ENCODE peak calls at places on chromosomes 13 and 19, in eight cellular contexts. One of them, this sample, is unnamed.
A peak's percentile ranks its signal among the peaks of the same experiment; 100 is the strongest.

GRCh38 chr13:108780706-108781105 is 151.3 kb downstream of the MYO16 start:
- DNase-seq in RWPE1: no peak
- DNase-seq in activated naive CD4-positive, alpha-beta T cell: no peak
- DNase-seq in CD4-positive, alpha-beta T cell: no peak
- DNase-seq in EL: no peak
- DNase-seq in stimulated activated CD8-positive, alpha-beta memory T cell treated with anti-CD3 and anti-CD28 coated beads, Interleukin-7, amount 100 ng/mL, for 1 hour: no peak
- DNase-seq in upper lobe of right lung: no peak
- DNase-seq in erythroblast: no peak
- DNase-seq in this sample: no peak

GRCh38 chr19:4233282-4233853 is 4.0 kb downstream of the EBI3 start:
- DNase-seq in RWPE1: no peak
- DNase-seq in activated naive CD4-positive, alpha-beta T cell: peak; percentile 51
- DNase-seq in CD4-positive, alpha-beta T cell: peak; percentile 61
- DNase-seq in EL: peak; percentile 44
- DNase-seq in stimulated activated CD8-positive, alpha-beta memory T cell treated with anti-CD3 and anti-CD28 coated beads, Interleukin-7, amount 100 ng/mL, for 1 hour: peak; percentile 49
- DNase-seq in upper lobe of right lung: peak; percentile 77
- DNase-seq in erythroblast: peak; percentile 76
- DNase-seq in this sample: no peak

GRCh38 chr19:16527971-16528521 is 14.2 kb downstream of the CHERP start:
- DNase-seq in RWPE1: no peak
- DNase-seq in activated naive CD4-positive, alpha-beta T cell: no peak
- DNase-seq in CD4-positive, alpha-beta T cell: peak; percentile 37
- DNase-seq in EL: no peak
- DNase-seq in stimulated activated CD8-positive, alpha-beta memory T cell treated with anti-CD3 and anti-CD28 coated beads, Interleukin-7, amount 100 ng/mL, for 1 hour: no peak
- DNase-seq in upper lobe of right lung: no peak
- DNase-seq in erythroblast: peak; percentile 69
- DNase-seq in this sample: no peak

GRCh38 chr19:53898680-53899341 is 10.3 kb upstream of the CACNG7 start:
- DNase-seq in RWPE1: peak; percentile 53
- DNase-seq in activated naive CD4-positive, alpha-beta T cell: no peak
- DNase-seq in CD4-positive, alpha-beta T cell: no peak
- DNase-seq in EL: no peak
- DNase-seq in stimulated activated CD8-positive, alpha-beta memory T cell treated with anti-CD3 and anti-CD28 coated beads, Interleukin-7, amount 100 ng/mL, for 1 hour: no peak
- DNase-seq in upper lobe of right lung: no peak
- DNase-seq in erythroblast: no peak
- DNase-seq in this sample: no peak

GRCh38 chr13:33015791-33016323 is 366 bp upstream of the KL start:
- DNase-seq in RWPE1: no peak
- DNase-seq in activated naive CD4-positive, alpha-beta T cell: no peak
- DNase-seq in CD4-positive, alpha-beta T cell: no peak
- DNase-seq in EL: no peak
- DNase-seq in stimulated activated CD8-positive, alpha-beta memory T cell treated with anti-CD3 and anti-CD28 coated beads, Interleukin-7, amount 100 ng/mL, for 1 hour: no peak
- DNase-seq in upper lobe of right lung: peak; percentile 65
- DNase-seq in erythroblast: no peak
- DNase-seq in this sample: no peak

GRCh38 chr19:49689133-49690072 is at the start of gene ADM5:
- DNase-seq in RWPE1: no peak
- DNase-seq in activated naive CD4-positive, alpha-beta T cell: peak; percentile 29
- DNase-seq in CD4-positive, alpha-beta T cell: peak; percentile 44
- DNase-seq in EL: peak; percentile 36
- DNase-seq in stimulated activated CD8-positive, alpha-beta memory T cell treated with anti-CD3 and anti-CD28 coated beads, Interleukin-7, amount 100 ng/mL, for 1 hour: no peak
- DNase-seq in upper lobe of right lung: peak; percentile 80
- DNase-seq in erythroblast: no peak
- DNase-seq in this sample: no peak

GRCh38 chr19:34359954-34360315 is 5.1 kb upstream of the GPI start:
- DNase-seq in RWPE1: no peak
- DNase-seq in activated naive CD4-positive, alpha-beta T cell: no peak
- DNase-seq in CD4-positive, alpha-beta T cell: no peak
- DNase-seq in EL: no peak
- DNase-seq in stimulated activated CD8-positive, alpha-beta memory T cell treated with anti-CD3 and anti-CD28 coated beads, Interleukin-7, amount 100 ng/mL, for 1 hour: no peak
- DNase-seq in upper lobe of right lung: no peak
- DNase-seq in erythroblast: no peak
- DNase-seq in this sample: no peak

GRCh38 chr13:112424098-112424497 is 47.9 kb downstream of the SPACA7 start:
- DNase-seq in RWPE1: no peak
- DNase-seq in activated naive CD4-positive, alpha-beta T cell: no peak
- DNase-seq in CD4-positive, alpha-beta T cell: no peak
- DNase-seq in EL: no peak
- DNase-seq in stimulated activated CD8-positive, alpha-beta memory T cell treated with anti-CD3 and anti-CD28 coated beads, Interleukin-7, amount 100 ng/mL, for 1 hour: no peak
- DNase-seq in upper lobe of right lung: no peak
- DNase-seq in erythroblast: no peak
- DNase-seq in this sample: no peak

GRCh38 chr13:110102053-110102452 is 204.9 kb downstream of the COL4A1 start:
- DNase-seq in RWPE1: no peak
- DNase-seq in activated naive CD4-positive, alpha-beta T cell: no peak
- DNase-seq in CD4-positive, alpha-beta T cell: no peak
- DNase-seq in EL: no peak
- DNase-seq in stimulated activated CD8-positive, alpha-beta memory T cell treated with anti-CD3 and anti-CD28 coated beads, Interleukin-7, amount 100 ng/mL, for 1 hour: no peak
- DNase-seq in upper lobe of right lung: no peak
- DNase-seq in erythroblast: no peak
- DNase-seq in this sample: no peak

GRCh38 chr13:41974262-41974900 is 13.5 kb upstream of the VWA8 start:
- DNase-seq in RWPE1: peak; percentile 38
- DNase-seq in activated naive CD4-positive, alpha-beta T cell: no peak
- DNase-seq in CD4-positive, alpha-beta T cell: no peak
- DNase-seq in EL: no peak
- DNase-seq in stimulated activated CD8-positive, alpha-beta memory T cell treated with anti-CD3 and anti-CD28 coated beads, Interleukin-7, amount 100 ng/mL, for 1 hour: no peak
- DNase-seq in upper lobe of right lung: no peak
- DNase-seq in erythroblast: no peak
- DNase-seq in this sample: no peak

GRCh38 chr13:105196052-105196451 is 1339.4 kb downstream of the EFNB2 start:
- DNase-seq in RWPE1: no peak
- DNase-seq in activated naive CD4-positive, alpha-beta T cell: no peak
- DNase-seq in CD4-positive, alpha-beta T cell: no peak
- DNase-seq in EL: peak; percentile 89
- DNase-seq in stimulated activated CD8-positive, alpha-beta memory T cell treated with anti-CD3 and anti-CD28 coated beads, Interleukin-7, amount 100 ng/mL, for 1 hour: no peak
- DNase-seq in upper lobe of right lung: no peak
- DNase-seq in erythroblast: no peak
- DNase-seq in this sample: no peak

GRCh38 chr13:41361501-41361900 is 50.4 kb downstream of the NAA16 start:
- DNase-seq in RWPE1: no peak
- DNase-seq in activated naive CD4-positive, alpha-beta T cell: no peak
- DNase-seq in CD4-positive, alpha-beta T cell: no peak
- DNase-seq in EL: no peak
- DNase-seq in stimulated activated CD8-positive, alpha-beta memory T cell treated with anti-CD3 and anti-CD28 coated beads, Interleukin-7, amount 100 ng/mL, for 1 hour: no peak
- DNase-seq in upper lobe of right lung: no peak
- DNase-seq in erythroblast: peak; percentile 40
- DNase-seq in this sample: no peak

GRCh38 chr13:103288114-103288513 is 221.9 kb upstream of the SLC10A2 start:
- DNase-seq in RWPE1: no peak
- DNase-seq in activated naive CD4-positive, alpha-beta T cell: no peak
- DNase-seq in CD4-positive, alpha-beta T cell: no peak
- DNase-seq in EL: no peak
- DNase-seq in stimulated activated CD8-positive, alpha-beta memory T cell treated with anti-CD3 and anti-CD28 coated beads, Interleukin-7, amount 100 ng/mL, for 1 hour: no peak
- DNase-seq in upper lobe of right lung: no peak
- DNase-seq in erythroblast: no peak
- DNase-seq in this sample: no peak